ENCODE peak calls at places on chromosomes 3 and 15, in nine cellular contexts. F is activated CD4-positive, alpha-beta T cell treated with anti-CD3 and anti-CD28 coated beads, Interleukin-2, amount 50 U/mL, for 24 hours; B is fibroblast of mammary gland; L is stromal cell of bone marrow; C is brain microvascular endothelial cell; Z is left ventricle myocardium inferior; J is T-helper 1 cell; X is tibial nerve; N is activated CD8-positive, alpha-beta memory T cell treated with anti-CD3 and anti-CD28 coated beads for 24 hours. Y is an unnamed sample.

GRCh38 chr3:152853196-152853595 is 18.3 kb downstream of the P2RY1 start:
- DNase-seq in C (peak; percentile 25), B (peak; percentile 52), L (peak; percentile 40), F (no peak), J (no peak), Z (no peak), N (no peak), X (no peak), Y (no peak)

GRCh38 chr3:27752926-27753325 is 30.8 kb upstream of the EOMES start:
- DNase-seq in B (no peak), C (no peak), N (no peak), J (no peak), F (no peak), X (no peak), Z (no peak), L (no peak), Y (no peak)

GRCh38 chr3:55006277-55006676 is 78.4 kb upstream of the LRTM1 start:
- DNase-seq in Z (no peak), X (no peak), J (no peak), L (no peak), N (no peak), F (no peak), B (no peak), C (peak; percentile 31), Y (no peak)

GRCh38 chr3:139588450-139588849 is 48.9 kb upstream of the RBP1 start:
- DNase-seq in L (no peak), B (no peak), X (no peak), Z (peak; percentile 25), F (no peak), C (no peak), J (no peak), N (no peak), Y (no peak)

GRCh38 chr3:171169866-171170265 is 143.3 kb upstream of the SLC2A2 start:
- DNase-seq in Z (no peak), L (no peak), C (no peak), N (no peak), F (no peak), B (no peak), J (no peak), X (no peak), Y (no peak)

GRCh38 chr3:38579146-38579545 is 70.3 kb downstream of the SCN5A start:
- DNase-seq in X (no peak), L (no peak), F (no peak), C (peak; percentile 35), B (no peak), Z (peak; percentile 89), N (no peak), J (no peak), Y (no peak)

GRCh38 chr3:151226088-151226563 is 23.1 kb upstream of the GPR171 start:
- DNase-seq in B (peak; percentile 94), Z (no peak), F (no peak), L (peak; percentile 31), N (no peak), J (no peak), X (no peak), C (peak; percentile 92), Y (peak; percentile 72)

GRCh38 chr3:135811597-135811996 is 153.9 kb upstream of the PPP2R3A start:
- DNase-seq in B (no peak), J (no peak), F (no peak), N (no peak), L (no peak), X (no peak), Z (no peak), C (no peak), Y (no peak)

GRCh38 chr3:126476166-126476975 is 680 bp upstream of the ZXDC start:
- DNase-seq in Z (no peak), N (peak; percentile 88), F (peak; percentile 26), L (no peak), J (peak; percentile 11), X (peak; percentile 53), C (peak; percentile 9), B (peak; percentile 27), Y (peak; percentile 49)

GRCh38 chr15:95520511-95520910 is 810.0 kb upstream of the NR2F2 start:
- DNase-seq in J (no peak), X (no peak), C (no peak), F (no peak), N (no peak), B (peak; percentile 9), Z (no peak), L (no peak), Y (no peak)

GRCh38 chr3:183081459-183082183 is 17.7 kb downstream of the MCCC1 start:
- DNase-seq in J (no peak), L (no peak), Z (no peak), C (no peak), N (no peak), F (no peak), B (no peak), X (no peak), Y (no peak)

GRCh38 chr15:75460646-75461045 is 9.2 kb upstream of the SIN3A start:
- DNase-seq in B (no peak), N (no peak), C (no peak), J (no peak), L (no peak), Z (no peak), X (no peak), F (no peak), Y (no peak)

GRCh38 chr15:64991536-64992135 is 1.9 kb upstream of the SPG21 start:
- DNase-seq in B (no peak), X (no peak), Z (peak; percentile 43), F (no peak), J (no peak), L (no peak), N (no peak), C (no peak), Y (no peak)

GRCh38 chr15:58440181-58440910 is 8.6 kb downstream of the LIPC start:
- DNase-seq in C (peak; percentile 45), X (peak; percentile 28), F (no peak), L (peak; percentile 37), J (no peak), Z (no peak), N (no peak), B (peak; percentile 80), Y (peak; percentile 83)

GRCh38 chr3:50292924-50293801 is 934 bp upstream of the IFRD2 start:
- DNase-seq in X (no peak), N (no peak), F (no peak), Z (peak; percentile 18), L (no peak), J (no peak), C (no peak), B (no peak), Y (no peak)

GRCh38 chr15:76996076-76996525 is 1.2 kb downstream of the PSTPIP1 start:
- DNase-seq in F (no peak), B (no peak), N (no peak), C (no peak), J (no peak), L (no peak), X (no peak), Z (no peak), Y (no peak)

GRCh38 chr15:30065025-30065801 is 17.5 kb upstream of the GOLGA8J start:
- DNase-seq in L (peak; percentile 39), J (no peak), C (peak; percentile 50), X (no peak), B (peak; percentile 83), F (no peak), Z (no peak), N (no peak), Y (peak; percentile 96)

GRCh38 chr15:62920569-62921502 is 121.7 kb upstream of the TPM1 start:
- DNase-seq in F (no peak), L (peak; percentile 80), J (no peak), N (no peak), C (peak; percentile 48), Z (peak; percentile 56), B (peak; percentile 68), X (peak; percentile 87), Y (no peak)

GRCh38 chr3:55704521-55704920 is 217.4 kb upstream of the WNT5A start:
- DNase-seq in Z (no peak), L (no peak), X (no peak), J (no peak), N (no peak), F (no peak), C (peak; percentile 23), B (no peak), Y (peak; percentile 46)

GRCh38 chr3:154872089-154872488 is 208.0 kb upstream of the MME start:
- DNase-seq in F (no peak), L (no peak), N (no peak), B (no peak), X (no peak), J (no peak), Z (no peak), C (no peak), Y (no peak)

GRCh38 chr3:37531071-37531720 is 330.5 kb upstream of the CTDSPL start:
- DNase-seq in J (no peak), L (no peak), N (no peak), X (no peak), B (no peak), Z (no peak), F (no peak), C (no peak), Y (no peak)

GRCh38 chr3:40961104-40961857 is 238.0 kb upstream of the CTNNB1 start:
- DNase-seq in J (no peak), X (no peak), N (no peak), C (peak; percentile 31), L (no peak), B (no peak), F (no peak), Z (no peak), Y (no peak)

GRCh38 chr15:52100807-52101206 is 11.8 kb downstream of the BCL2L10 start:
- DNase-seq in B (peak; percentile 98), F (no peak), Z (peak; percentile 79), L (peak; percentile 91), J (no peak), C (peak; percentile 97), N (no peak), X (peak; percentile 65), Y (peak; percentile 11)

GRCh38 chr15:37137221-37137620 is 36.9 kb upstream of the MEIS2 start:
- DNase-seq in L (no peak), J (no peak), N (no peak), B (no peak), Z (no peak), F (no peak), X (no peak), C (no peak), Y (no peak)

GRCh38 chr3:108099679-108100428 is 9.0 kb upstream of the CD47 start:
- DNase-seq in F (no peak), N (no peak), C (no peak), X (no peak), Z (peak; percentile 16), B (no peak), L (no peak), J (no peak), Y (no peak)

GRCh38 chr15:68620721-68621528 is 42.1 kb downstream of the CORO2B start:
- DNase-seq in Z (peak; percentile 91), B (peak; percentile 97), X (peak; percentile 93), C (peak; percentile 96), F (no peak), L (peak; percentile 97), N (no peak), J (no peak), Y (no peak)

GRCh38 chr3:23760871-23761373 is 44.8 kb upstream of the UBE2E1 start:
- DNase-seq in N (no peak), Z (no peak), L (no peak), C (no peak), B (no peak), J (no peak), X (no peak), F (no peak), Y (no peak)

GRCh38 chr3:123791898-123792297 is 92.2 kb downstream of the MYLK start:
- DNase-seq in X (no peak), F (no peak), L (no peak), C (no peak), N (no peak), B (peak; percentile 59), Z (no peak), J (no peak), Y (no peak)

GRCh38 chr3:63857311-63857710 is 6.3 kb downstream of the THOC7 start:
- DNase-seq in N (no peak), F (no peak), J (no peak), Z (no peak), L (no peak), B (peak; percentile 7), X (no peak), C (no peak), Y (peak; percentile 53)

GRCh38 chr3:158911586-158911985 is 109.7 kb downstream of the MFSD1 start:
- DNase-seq in N (no peak), J (no peak), C (no peak), B (no peak), Z (no peak), L (no peak), X (no peak), F (no peak), Y (no peak)

GRCh38 chr3:89107461-89108035 is at the start of gene EPHA3:
- DNase-seq in L (peak; percentile 59), C (peak; percentile 84), B (peak; percentile 45), N (peak; percentile 62), Z (peak; percentile 77), J (peak; percentile 11), F (peak; percentile 32), X (peak; percentile 66), Y (peak; percentile 65)

Y was measured in kidney glomerular epithelial cell.